ENCODE peak calls at places on chromosomes 6 and 20, in five cellular contexts. One of them, this sample, is unnamed.

GRCh38 chr6:68572975-68573374 is 62.1 kb upstream of the ADGRB3 start:
- DNase-seq in sigmoid colon: no peak
- DNase-seq in ascending aorta: no peak
- DNase-seq in fibroblast of the aortic adventitia: no peak
- DNase-seq in BJ: no peak
- DNase-seq in this sample: no peak

GRCh38 chr20:46308258-46309157 is at the start of gene CDH22:
- DNase-seq in BJ: no peak
- DNase-seq in fibroblast of the aortic adventitia: peak
- DNase-seq in ascending aorta: no peak
- DNase-seq in sigmoid colon: no peak
- DNase-seq in this sample: no peak

GRCh38 chr6:6434723-6435122 is 114.3 kb upstream of the F13A1 start:
- DNase-seq in fibroblast of the aortic adventitia: no peak
- DNase-seq in BJ: no peak
- DNase-seq in ascending aorta: no peak
- DNase-seq in sigmoid colon: no peak
- DNase-seq in this sample: no peak

GRCh38 chr20:20211274-20211987 is 156.5 kb upstream of the INSM1 start:
- DNase-seq in BJ: peak
- DNase-seq in sigmoid colon: no peak
- DNase-seq in ascending aorta: no peak
- DNase-seq in fibroblast of the aortic adventitia: no peak
- DNase-seq in this sample: no peak

GRCh38 chr20:50379049-50379990 is 130.9 kb upstream of the PTPN1 start:
- DNase-seq in sigmoid colon: peak
- DNase-seq in ascending aorta: peak
- DNase-seq in BJ: peak
- DNase-seq in fibroblast of the aortic adventitia: peak
- DNase-seq in this sample: peak

GRCh38 chr6:5599112-5599511 is 337.8 kb downstream of the FARS2 start:
- DNase-seq in sigmoid colon: no peak
- DNase-seq in ascending aorta: no peak
- DNase-seq in BJ: no peak
- DNase-seq in fibroblast of the aortic adventitia: no peak
- DNase-seq in this sample: no peak

GRCh38 chr20:46269372-46269771 is 38.9 kb downstream of the CDH22 start:
- DNase-seq in sigmoid colon: no peak
- DNase-seq in fibroblast of the aortic adventitia: no peak
- DNase-seq in BJ: no peak
- DNase-seq in ascending aorta: no peak
- DNase-seq in this sample: no peak

GRCh38 chr6:116220172-116220571 is 33.7 kb downstream of the TSPYL4 start:
- DNase-seq in fibroblast of the aortic adventitia: no peak
- DNase-seq in sigmoid colon: no peak
- DNase-seq in BJ: no peak
- DNase-seq in ascending aorta: no peak
- DNase-seq in this sample: no peak

GRCh38 chr20:18801516-18801915 is 12.1 kb upstream of the SCP2D1 start:
- DNase-seq in sigmoid colon: no peak
- DNase-seq in fibroblast of the aortic adventitia: no peak
- DNase-seq in ascending aorta: no peak
- DNase-seq in BJ: no peak
- DNase-seq in this sample: no peak

GRCh38 chr20:62477669-62478450 is 2.1 kb upstream of the GATA5 start:
- DNase-seq in fibroblast of the aortic adventitia: no peak
- DNase-seq in BJ: no peak
- DNase-seq in ascending aorta: no peak
- DNase-seq in sigmoid colon: no peak
- DNase-seq in this sample: no peak

GRCh38 chr6:44115866-44116265 is 11.4 kb downstream of the MRPL14 start:
- DNase-seq in BJ: no peak
- DNase-seq in fibroblast of the aortic adventitia: no peak
- DNase-seq in sigmoid colon: no peak
- DNase-seq in ascending aorta: no peak
- DNase-seq in this sample: no peak

GRCh38 chr6:75349262-75349984 is 64.8 kb upstream of the TMEM30A start:
- DNase-seq in BJ: no peak
- DNase-seq in fibroblast of the aortic adventitia: peak
- DNase-seq in sigmoid colon: no peak
- DNase-seq in ascending aorta: no peak
- DNase-seq in this sample: no peak

GRCh38 chr6:151723152-151723551 is 84.3 kb upstream of the ESR1 start:
- DNase-seq in sigmoid colon: no peak
- DNase-seq in BJ: no peak
- DNase-seq in fibroblast of the aortic adventitia: no peak
- DNase-seq in ascending aorta: no peak
- DNase-seq in this sample: no peak

DNA sequence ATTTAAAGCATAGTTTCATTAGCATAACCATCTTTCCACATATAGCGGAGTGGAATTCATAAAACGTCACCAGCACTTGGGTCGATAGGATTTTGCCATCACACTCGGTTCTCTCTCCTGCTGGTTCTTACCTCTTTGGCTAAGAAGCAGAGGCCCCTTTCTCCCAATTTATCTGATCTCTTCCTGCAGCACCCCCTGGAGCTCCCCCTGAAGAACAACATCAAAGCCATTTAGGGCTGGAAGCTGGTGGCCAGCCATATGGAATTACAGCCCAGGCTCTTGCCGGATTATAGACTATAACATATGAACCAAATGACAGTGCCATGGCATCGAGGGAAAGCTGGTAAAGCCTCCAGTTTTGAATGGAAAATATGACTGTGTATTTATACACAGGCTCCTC is 6.4 kb upstream of the KIF6 start:
- DNase-seq in sigmoid colon: no peak
- DNase-seq in ascending aorta: no peak
- DNase-seq in fibroblast of the aortic adventitia: no peak
- DNase-seq in BJ: no peak
- DNase-seq in this sample: no peak
- TF ChIP-seq CTCF in sigmoid colon: no peak
- TF ChIP-seq CTCF in ascending aorta: no peak
- TF ChIP-seq CTCF in fibroblast of the aortic adventitia: no peak
- TF ChIP-seq CTCF in BJ: no peak
- TF ChIP-seq CTCF in this sample: no peak

GRCh38 chr6:73640179-73640750 is 13.5 kb downstream of the SLC17A5 start:
- DNase-seq in BJ: no peak
- DNase-seq in sigmoid colon: no peak
- DNase-seq in ascending aorta: no peak
- DNase-seq in fibroblast of the aortic adventitia: peak
- DNase-seq in this sample: no peak
- TF ChIP-seq CTCF in BJ: no peak
- TF ChIP-seq CTCF in sigmoid colon: no peak
- TF ChIP-seq CTCF in ascending aorta: no peak
- TF ChIP-seq CTCF in fibroblast of the aortic adventitia: no peak
- TF ChIP-seq CTCF in this sample: no peak

GRCh38 chr6:30670760-30671527 is 1.9 kb downstream of the DHX16 start:
- DNase-seq in ascending aorta: no peak
- DNase-seq in sigmoid colon: no peak
- DNase-seq in fibroblast of the aortic adventitia: no peak
- DNase-seq in BJ: no peak
- DNase-seq in this sample: no peak
- TF ChIP-seq CTCF in ascending aorta: no peak
- TF ChIP-seq CTCF in sigmoid colon: no peak
- TF ChIP-seq CTCF in fibroblast of the aortic adventitia: peak
- TF ChIP-seq CTCF in BJ: peak
- TF ChIP-seq CTCF in this sample: no peak

GRCh38 chr6:153816306-153816845 is 222.7 kb upstream of the OPRM1 start:
- DNase-seq in sigmoid colon: no peak
- DNase-seq in BJ: no peak
- DNase-seq in ascending aorta: no peak
- DNase-seq in fibroblast of the aortic adventitia: no peak
- DNase-seq in this sample: no peak

GRCh38 chr6:153814136-153814535 is 224.9 kb upstream of the OPRM1 start:
- DNase-seq in fibroblast of the aortic adventitia: no peak
- DNase-seq in sigmoid colon: no peak
- DNase-seq in BJ: no peak
- DNase-seq in ascending aorta: no peak
- DNase-seq in this sample: no peak
- TF ChIP-seq CTCF in fibroblast of the aortic adventitia: no peak
- TF ChIP-seq CTCF in sigmoid colon: no peak
- TF ChIP-seq CTCF in BJ: no peak
- TF ChIP-seq CTCF in ascending aorta: no peak
- TF ChIP-seq CTCF in this sample: no peak

GRCh38 chr6:159540152-159540551 is 152.9 kb downstream of the SOD2 start:
- DNase-seq in fibroblast of the aortic adventitia: no peak
- DNase-seq in ascending aorta: no peak
- DNase-seq in sigmoid colon: no peak
- DNase-seq in BJ: no peak
- DNase-seq in this sample: no peak
- TF ChIP-seq CTCF in fibroblast of the aortic adventitia: no peak
- TF ChIP-seq CTCF in ascending aorta: no peak
- TF ChIP-seq CTCF in sigmoid colon: no peak
- TF ChIP-seq CTCF in BJ: peak
- TF ChIP-seq CTCF in this sample: no peak

GRCh38 chr6:1643830-1644445 is 34.2 kb downstream of the FOXC1 start:
- DNase-seq in ascending aorta: no peak
- DNase-seq in BJ: no peak
- DNase-seq in sigmoid colon: no peak
- DNase-seq in fibroblast of the aortic adventitia: no peak
- DNase-seq in this sample: no peak
- TF ChIP-seq CTCF in ascending aorta: no peak
- TF ChIP-seq CTCF in BJ: no peak
- TF ChIP-seq CTCF in sigmoid colon: no peak
- TF ChIP-seq CTCF in fibroblast of the aortic adventitia: no peak
- TF ChIP-seq CTCF in this sample: no peak